ENCODE peak calls at places on chromosomes 7 and 10, in five cellular contexts. B is CD8-positive, alpha-beta memory T cell; G is activated CD8-positive, alpha-beta memory T cell treated with anti-CD3 and anti-CD28 coated beads for 24 hours; F is ELF-1; S is C1 segment of cervical spinal cord. T is an unnamed sample.

GRCh38 chr10:88851706-88852105 is at the start of gene ANKRD22:
- DNase-seq in B (no peak), G (no peak), S (no peak), F (peak; percentile 8), T (no peak)

GRCh38 chr7:72077776-72078175 is 334.4 kb downstream of the CALN1 start:
- DNase-seq in F (no peak), S (no peak), G (no peak), B (no peak), T (no peak)

GRCh38 chr10:125160856-125161569 is 650 bp upstream of the CTBP2 start:
- DNase-seq in S (no peak), G (peak; percentile 69), B (no peak), F (peak; percentile 89), T (peak; percentile 83)

GRCh38 chr10:94279835-94280709 is 82.7 kb downstream of the NOC3L start:
- DNase-seq in G (peak; percentile 76), F (peak; percentile 74), S (no peak), B (peak; percentile 26), T (peak; percentile 51)

GRCh38 chr7:40697653-40698052 is 562.8 kb downstream of the SUGCT start:
- DNase-seq in B (no peak), F (no peak), S (no peak), G (no peak), T (no peak)

GRCh38 chr10:26911811-26912461 is 51.2 kb upstream of the ABI1 start:
- DNase-seq in F (no peak), B (no peak), G (no peak), S (no peak), T (no peak)

GRCh38 chr7:137992042-137992737 is 9.7 kb downstream of the CREB3L2 start:
- DNase-seq in S (no peak), B (no peak), F (peak; percentile 33), G (no peak), T (no peak)

GRCh38 chr10:3237055-3237454 is 64.5 kb upstream of the PITRM1 start:
- DNase-seq in S (no peak), G (no peak), B (no peak), F (no peak), T (no peak)

GRCh38 chr10:112949128-112949823 is 771 bp upstream of the TCF7L2 start:
- DNase-seq in G (no peak), F (no peak), S (no peak), B (no peak), T (no peak)

GRCh38 chr7:128190051-128190640 is 50.9 kb upstream of the LEP start:
- DNase-seq in B (no peak), G (peak; percentile 44), S (no peak), F (no peak), T (peak; percentile 63)

GRCh38 chr10:99341860-99342517 is 12.8 kb downstream of the CNNM1 start:
- DNase-seq in B (no peak), F (no peak), G (no peak), S (no peak), T (peak; percentile 68)

GRCh38 chr10:49592726-49593563 is 17.2 kb upstream of the SLC18A3 start:
- DNase-seq in F (peak; percentile 72), S (no peak), B (peak; percentile 37), G (peak; percentile 80), T (peak; percentile 68)

GRCh38 chr7:125061776-125062397 is 132.3 kb upstream of the POT1 start:
- DNase-seq in S (no peak), G (no peak), F (no peak), B (no peak), T (no peak)

GRCh38 chr10:7408494-7409044 is 2.3 kb downstream of the SFMBT2 start:
- DNase-seq in S (no peak), B (peak; percentile 29), G (peak; percentile 85), F (peak; percentile 67), T (peak; percentile 31)

GRCh38 chr7:139648941-139649425 is 125.5 kb downstream of the CLEC2L start:
- DNase-seq in B (no peak), S (no peak), F (no peak), G (no peak), T (no peak)

GRCh38 chr7:131225619-131226101 is 102.0 kb upstream of the MKLN1 start:
- DNase-seq in B (no peak), S (no peak), G (peak; percentile 30), F (no peak), T (peak; percentile 16)

GRCh38 chr7:140390466-140391190 is 7.7 kb downstream of the SLC37A3 start:
- DNase-seq in S (no peak), G (no peak), B (no peak), F (no peak), T (no peak)

T was measured in cerebellar cortex.